ENCODE peak calls at places on chromosomes 2 and 18, in ten cellular contexts. U, R, D, C, V, A, L, X, G and S are unnamed samples.

GRCh38 chr2:210660-211059 is 53.2 kb downstream of the SH3YL1 start:
- DNase-seq in U (no peak), R (no peak), D (no peak), C (no peak), V (no peak), A (no peak), L (no peak), X (no peak), G (no peak), S (no peak)

GRCh38 chr2:109210431-109211200 is 81.6 kb downstream of the SH3RF3 start:
- DNase-seq in U (no peak), R (no peak), D (no peak), C (no peak), V (no peak), A (peak; percentile 46), L (peak; percentile 48), X (no peak), G (peak; percentile 41), S (no peak)

GRCh38 chr2:50448556-50448955 is 583.4 kb downstream of the NRXN1 start:
- DNase-seq in U (no peak), R (no peak), D (no peak), C (no peak), V (no peak), A (no peak), L (no peak), X (no peak), G (no peak), S (no peak)

GRCh38 chr18:55334875-55335274 is 253.1 kb downstream of the TCF4 start:
- DNase-seq in U (no peak), R (no peak), D (no peak), C (no peak), V (no peak), A (no peak), L (no peak), X (no peak), G (no peak), S (peak; percentile 69)

GRCh38 chr2:212032032-212032431 is 506.6 kb downstream of the ERBB4 start:
- DNase-seq in U (no peak), R (no peak), D (no peak), C (no peak), V (no peak), A (peak; percentile 66), L (no peak), X (no peak), G (peak; percentile 84), S (no peak)

GRCh38 chr2:237421542-237422047 is 7.6 kb upstream of the COL6A3 start:
- DNase-seq in U (peak; percentile 91), R (peak; percentile 88), D (peak; percentile 83), C (peak; percentile 70), V (peak; percentile 82), A (peak; percentile 92), L (peak; percentile 88), X (peak; percentile 74), G (peak; percentile 92), S (peak; percentile 79)

GRCh38 chr2:159547031-159547430 is 69.3 kb downstream of the BAZ2B start:
- DNase-seq in U (no peak), R (no peak), D (no peak), C (no peak), V (no peak), A (no peak), L (no peak), X (no peak), G (no peak), S (no peak)

GRCh38 chr2:224263571-224264043 is 138.3 kb downstream of the FAM124B start:
- DNase-seq in U (no peak), R (no peak), D (no peak), C (no peak), V (no peak), A (peak; percentile 42), L (no peak), X (no peak), G (peak; percentile 10), S (peak; percentile 54)

GRCh38 chr2:64685430-64685829 is 31.7 kb upstream of the SERTAD2 start:
- DNase-seq in U (no peak), R (no peak), D (no peak), C (no peak), V (no peak), A (peak; percentile 22), L (no peak), X (no peak), G (peak; percentile 60), S (no peak)

GRCh38 chr2:230828272-230828961 is 36.3 kb upstream of the ITM2C start:
- DNase-seq in U (no peak), R (no peak), D (peak; percentile 79), C (peak; percentile 67), V (peak; percentile 21), A (no peak), L (no peak), X (peak; percentile 62), G (no peak), S (no peak)

DNA sequence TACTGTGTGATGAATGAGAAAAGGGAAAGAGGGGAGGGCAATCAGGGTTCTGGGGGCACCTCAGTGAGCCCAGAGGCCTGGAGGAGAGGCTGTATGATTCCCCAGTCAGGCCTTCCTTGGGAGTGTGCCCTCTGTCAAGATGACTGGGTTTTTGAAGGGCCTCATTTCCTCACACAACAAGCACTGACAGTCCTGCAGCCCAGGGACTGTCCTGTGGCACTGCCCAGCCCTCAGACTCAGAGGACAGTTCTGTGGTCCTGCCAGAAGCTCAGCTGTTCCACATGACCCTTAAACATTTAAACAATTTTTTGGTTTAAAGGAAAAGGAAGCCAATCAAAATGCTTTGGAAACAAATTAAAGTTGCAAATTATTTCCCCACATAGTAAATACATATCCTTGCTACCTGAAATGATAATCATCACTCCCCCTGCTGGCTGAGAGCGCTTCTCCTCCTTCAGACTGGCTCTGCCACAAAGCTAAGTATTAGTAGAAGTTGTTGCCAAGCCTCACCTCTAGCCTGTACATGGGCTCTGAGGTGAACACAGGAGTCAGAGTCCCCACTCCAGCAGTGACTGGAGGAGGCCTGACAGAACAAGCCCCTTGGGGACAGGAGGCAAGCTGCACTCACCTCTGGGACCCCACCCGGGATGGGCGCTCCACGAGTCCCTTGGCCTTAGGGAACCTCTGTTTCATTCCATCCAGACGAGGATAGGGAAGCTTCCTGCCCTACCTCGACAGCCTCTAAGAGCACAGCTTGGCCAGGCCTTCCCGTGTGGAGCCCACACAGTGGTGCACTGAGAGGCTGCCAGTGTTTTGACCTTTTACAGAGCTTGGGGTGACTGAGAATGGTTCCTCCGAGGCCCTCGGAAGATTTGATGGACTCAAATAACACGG is 91.2 kb upstream of the SMAD7 start:
- DNase-seq in U (no peak), R (no peak), D (no peak), C (no peak), V (peak; percentile 70), A (peak; percentile 67), L (no peak), X (no peak), G (peak; percentile 78), S (peak; percentile 54)
- TF ChIP-seq CTCF in U (peak; percentile 49), R (peak; percentile 74), D (peak; percentile 69), C (peak; percentile 63), V (peak; percentile 71), A (peak; percentile 53), L (peak; percentile 63), X (peak; percentile 57), G (peak; percentile 83), S (no peak)

GRCh38 chr2:113720167-113720566 is 36.3 kb downstream of the SLC35F5 start:
- DNase-seq in U (no peak), R (no peak), D (no peak), C (no peak), V (no peak), A (peak; percentile 23), L (no peak), X (no peak), G (peak; percentile 39), S (no peak)
- TF ChIP-seq CTCF in U (no peak), R (peak; percentile 9), D (peak; percentile 44), C (no peak), V (peak; percentile 39), A (no peak), L (peak; percentile 43), X (peak; percentile 21), G (peak; percentile 53), S (peak; percentile 44)

GRCh38 chr2:158457826-158458616 is 1.3 kb downstream of the PKP4 start:
- DNase-seq in U (no peak), R (peak; percentile 93), D (no peak), C (peak; percentile 58), V (peak; percentile 93), A (peak; percentile 40), L (peak; percentile 91), X (peak; percentile 85), G (peak; percentile 62), S (peak; percentile 73)
- TF ChIP-seq CTCF in U (peak; percentile 39), R (peak; percentile 0), D (peak; percentile 45), C (peak; percentile 43), V (peak; percentile 27), A (no peak), L (peak; percentile 47), X (no peak), G (peak; percentile 5), S (peak; percentile 35)

DNA sequence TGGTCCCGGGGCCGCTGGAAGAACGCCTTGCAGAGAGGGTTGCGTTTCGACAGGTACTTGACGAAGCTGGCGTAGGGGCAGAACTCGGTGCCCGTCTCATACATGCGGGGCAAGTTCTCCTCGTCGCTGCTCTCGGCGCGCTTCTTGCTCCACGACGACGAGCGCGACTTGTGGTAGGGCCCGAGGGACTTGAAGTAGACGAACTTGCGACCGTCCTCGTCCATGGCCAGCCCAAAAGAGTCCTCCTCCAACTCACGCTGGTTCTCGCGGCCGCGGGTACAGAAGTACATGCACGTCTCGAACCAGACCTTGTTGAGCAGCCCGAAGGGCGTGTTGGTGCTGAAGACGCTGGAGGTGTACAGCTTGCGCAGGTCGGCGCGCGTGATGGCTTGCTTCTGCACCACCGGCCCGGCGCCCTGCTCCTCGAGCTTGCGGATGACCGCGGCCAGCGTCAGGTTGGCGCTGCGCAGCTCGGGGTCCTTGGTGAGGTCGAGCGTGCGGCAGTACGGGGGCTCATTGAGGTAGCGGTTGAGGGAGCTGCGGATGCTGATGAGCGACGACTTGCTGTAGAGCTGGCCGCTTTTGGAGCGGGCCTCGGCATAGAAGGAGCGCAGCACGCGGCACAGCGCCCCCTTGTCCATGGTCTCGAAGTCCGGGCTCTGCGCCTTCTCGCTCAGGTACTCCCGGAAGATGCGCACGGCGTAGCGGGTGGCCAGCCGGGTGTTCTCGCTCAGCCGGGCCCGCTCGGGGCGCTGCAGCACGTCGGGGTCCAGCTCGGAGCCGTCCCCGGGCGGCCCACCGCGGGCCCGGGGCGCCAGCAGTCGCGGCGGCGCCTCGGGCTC is 830 bp downstream of the KCTD1 start:
- DNase-seq in U (peak; percentile 70), R (peak; percentile 90), D (peak; percentile 87), C (peak; percentile 91), V (peak; percentile 78), A (peak; percentile 84), L (peak; percentile 86), X (peak; percentile 77), G (peak; percentile 92), S (peak; percentile 79)
- TF ChIP-seq CTCF in U (peak; percentile 34), R (peak; percentile 40), D (peak; percentile 29), C (peak; percentile 84), V (peak; percentile 53), A (peak; percentile 39), L (peak; percentile 41), X (peak; percentile 57), G (peak; percentile 71), S (peak; percentile 13)